ENCODE peak calls at places on chromosomes 6 and 20, in seven cellular contexts. One of them, this sample, is unnamed.

GRCh38 chr20:6466065-6466810 is 301.2 kb upstream of the BMP2 start:
- DNase-seq in kidney: no peak
- DNase-seq in CD4-positive, CD25-positive, alpha-beta regulatory T cell: no peak
- DNase-seq in endothelial cell of umbilical vein: no peak
- DNase-seq in pancreas: no peak
- DNase-seq in fibroblast of pulmonary artery: peak
- DNase-seq in endodermal cell: no peak
- DNase-seq in this sample: no peak

GRCh38 chr6:45421700-45422540 is 44.2 kb upstream of the SUPT3H start:
- DNase-seq in kidney: peak
- DNase-seq in CD4-positive, CD25-positive, alpha-beta regulatory T cell: peak
- DNase-seq in endothelial cell of umbilical vein: peak
- DNase-seq in pancreas: peak
- DNase-seq in fibroblast of pulmonary artery: peak
- DNase-seq in endodermal cell: peak
- DNase-seq in this sample: peak

GRCh38 chr6:137823826-137824501 is 43.1 kb upstream of the TNFAIP3 start:
- DNase-seq in kidney: no peak
- DNase-seq in CD4-positive, CD25-positive, alpha-beta regulatory T cell: peak
- DNase-seq in endothelial cell of umbilical vein: no peak
- DNase-seq in pancreas: no peak
- DNase-seq in fibroblast of pulmonary artery: peak
- DNase-seq in endodermal cell: peak
- DNase-seq in this sample: no peak

GRCh38 chr6:158131926-158132325 is 36.1 kb downstream of the SERAC1 start:
- DNase-seq in kidney: no peak
- DNase-seq in CD4-positive, CD25-positive, alpha-beta regulatory T cell: no peak
- DNase-seq in endothelial cell of umbilical vein: peak
- DNase-seq in pancreas: no peak
- DNase-seq in fibroblast of pulmonary artery: peak
- DNase-seq in endodermal cell: no peak
- DNase-seq in this sample: no peak

GRCh38 chr20:62503414-62504178 is 27.8 kb upstream of the GATA5 start:
- DNase-seq in kidney: no peak
- DNase-seq in CD4-positive, CD25-positive, alpha-beta regulatory T cell: no peak
- DNase-seq in endothelial cell of umbilical vein: no peak
- DNase-seq in pancreas: no peak
- DNase-seq in fibroblast of pulmonary artery: no peak
- DNase-seq in endodermal cell: no peak
- DNase-seq in this sample: no peak

GRCh38 chr20:59807909-59808728 is 125.3 kb downstream of the SYCP2 start:
- DNase-seq in kidney: peak
- DNase-seq in CD4-positive, CD25-positive, alpha-beta regulatory T cell: no peak
- DNase-seq in endothelial cell of umbilical vein: no peak
- DNase-seq in pancreas: no peak
- DNase-seq in fibroblast of pulmonary artery: no peak
- DNase-seq in endodermal cell: peak
- DNase-seq in this sample: no peak

GRCh38 chr20:33653900-33654596 is 8.1 kb upstream of the C20orf144 start:
- DNase-seq in kidney: peak
- DNase-seq in CD4-positive, CD25-positive, alpha-beta regulatory T cell: no peak
- DNase-seq in endothelial cell of umbilical vein: no peak
- DNase-seq in pancreas: peak
- DNase-seq in fibroblast of pulmonary artery: no peak
- DNase-seq in endodermal cell: peak
- DNase-seq in this sample: peak

GRCh38 chr20:64153410-64153809 is 10.8 kb upstream of the MYT1 start:
- DNase-seq in kidney: no peak
- DNase-seq in CD4-positive, CD25-positive, alpha-beta regulatory T cell: no peak
- DNase-seq in endothelial cell of umbilical vein: no peak
- DNase-seq in pancreas: no peak
- DNase-seq in fibroblast of pulmonary artery: no peak
- DNase-seq in endodermal cell: no peak
- DNase-seq in this sample: no peak

GRCh38 chr6:111210074-111210729 is 122.9 kb downstream of the SLC16A10 start:
- DNase-seq in kidney: no peak
- DNase-seq in CD4-positive, CD25-positive, alpha-beta regulatory T cell: no peak
- DNase-seq in endothelial cell of umbilical vein: peak
- DNase-seq in pancreas: no peak
- DNase-seq in fibroblast of pulmonary artery: peak
- DNase-seq in endodermal cell: peak
- DNase-seq in this sample: no peak

GRCh38 chr20:967796-968742 is 34.0 kb downstream of the RSPO4 start:
- DNase-seq in kidney: no peak
- DNase-seq in CD4-positive, CD25-positive, alpha-beta regulatory T cell: no peak
- DNase-seq in endothelial cell of umbilical vein: peak
- DNase-seq in pancreas: no peak
- DNase-seq in fibroblast of pulmonary artery: peak
- DNase-seq in endodermal cell: peak
- DNase-seq in this sample: no peak

GRCh38 chr6:129206761-129207330 is 323.9 kb downstream of the LAMA2 start:
- DNase-seq in kidney: no peak
- DNase-seq in CD4-positive, CD25-positive, alpha-beta regulatory T cell: no peak
- DNase-seq in endothelial cell of umbilical vein: no peak
- DNase-seq in pancreas: no peak
- DNase-seq in fibroblast of pulmonary artery: no peak
- DNase-seq in endodermal cell: no peak
- DNase-seq in this sample: no peak

GRCh38 chr6:137148291-137149076 is 25.0 kb downstream of the IL22RA2 start:
- DNase-seq in kidney: no peak
- DNase-seq in CD4-positive, CD25-positive, alpha-beta regulatory T cell: no peak
- DNase-seq in endothelial cell of umbilical vein: no peak
- DNase-seq in pancreas: no peak
- DNase-seq in fibroblast of pulmonary artery: peak
- DNase-seq in endodermal cell: no peak
- DNase-seq in this sample: no peak

GRCh38 chr6:11592289-11592906 is 54.8 kb downstream of the TMEM170B start:
- DNase-seq in kidney: no peak
- DNase-seq in CD4-positive, CD25-positive, alpha-beta regulatory T cell: no peak
- DNase-seq in endothelial cell of umbilical vein: no peak
- DNase-seq in pancreas: no peak
- DNase-seq in fibroblast of pulmonary artery: peak
- DNase-seq in endodermal cell: no peak
- DNase-seq in this sample: no peak

GRCh38 chr6:14622135-14622534 is 504.6 kb downstream of the CD83 start:
- DNase-seq in kidney: no peak
- DNase-seq in CD4-positive, CD25-positive, alpha-beta regulatory T cell: no peak
- DNase-seq in endothelial cell of umbilical vein: no peak
- DNase-seq in pancreas: no peak
- DNase-seq in fibroblast of pulmonary artery: no peak
- DNase-seq in endodermal cell: no peak
- DNase-seq in this sample: no peak

GRCh38 chr6:90442366-90442765 is 144.5 kb downstream of the MAP3K7 start:
- DNase-seq in kidney: no peak
- DNase-seq in CD4-positive, CD25-positive, alpha-beta regulatory T cell: no peak
- DNase-seq in endothelial cell of umbilical vein: no peak
- DNase-seq in pancreas: no peak
- DNase-seq in fibroblast of pulmonary artery: peak
- DNase-seq in endodermal cell: no peak
- DNase-seq in this sample: no peak

GRCh38 chr20:57221916-57222630 is 44.4 kb downstream of the BMP7 start:
- DNase-seq in kidney: no peak
- DNase-seq in CD4-positive, CD25-positive, alpha-beta regulatory T cell: no peak
- DNase-seq in endothelial cell of umbilical vein: no peak
- DNase-seq in pancreas: no peak
- DNase-seq in fibroblast of pulmonary artery: no peak
- DNase-seq in endodermal cell: no peak
- DNase-seq in this sample: no peak

GRCh38 chr6:132456700-132457143 is 55.4 kb upstream of the MOXD1 start:
- DNase-seq in kidney: peak
- DNase-seq in CD4-positive, CD25-positive, alpha-beta regulatory T cell: no peak
- DNase-seq in endothelial cell of umbilical vein: no peak
- DNase-seq in pancreas: no peak
- DNase-seq in fibroblast of pulmonary artery: no peak
- DNase-seq in endodermal cell: peak
- DNase-seq in this sample: no peak

GRCh38 chr6:160036331-160036695 is 67.4 kb downstream of the IGF2R start:
- DNase-seq in kidney: no peak
- DNase-seq in CD4-positive, CD25-positive, alpha-beta regulatory T cell: no peak
- DNase-seq in endothelial cell of umbilical vein: no peak
- DNase-seq in pancreas: no peak
- DNase-seq in fibroblast of pulmonary artery: no peak
- DNase-seq in endodermal cell: peak
- DNase-seq in this sample: no peak

GRCh38 chr6:36195471-36196048 is 984 bp upstream of the BRPF3 start:
- DNase-seq in kidney: no peak
- DNase-seq in CD4-positive, CD25-positive, alpha-beta regulatory T cell: no peak
- DNase-seq in endothelial cell of umbilical vein: peak
- DNase-seq in pancreas: no peak
- DNase-seq in fibroblast of pulmonary artery: no peak
- DNase-seq in endodermal cell: no peak
- DNase-seq in this sample: no peak

GRCh38 chr20:62782149-62782892 is 14.0 kb upstream of the MRGBP start:
- DNase-seq in kidney: no peak
- DNase-seq in CD4-positive, CD25-positive, alpha-beta regulatory T cell: no peak
- DNase-seq in endothelial cell of umbilical vein: no peak
- DNase-seq in pancreas: no peak
- DNase-seq in fibroblast of pulmonary artery: no peak
- DNase-seq in endodermal cell: peak
- DNase-seq in this sample: no peak

GRCh38 chr20:47113362-47114118 is 218.9 kb downstream of the EYA2 start:
- DNase-seq in kidney: no peak
- DNase-seq in CD4-positive, CD25-positive, alpha-beta regulatory T cell: no peak
- DNase-seq in endothelial cell of umbilical vein: no peak
- DNase-seq in pancreas: no peak
- DNase-seq in fibroblast of pulmonary artery: no peak
- DNase-seq in endodermal cell: no peak
- DNase-seq in this sample: no peak

GRCh38 chr6:105069821-105070445 is 109.9 kb downstream of the POPDC3 start:
- DNase-seq in kidney: no peak
- DNase-seq in CD4-positive, CD25-positive, alpha-beta regulatory T cell: no peak
- DNase-seq in endothelial cell of umbilical vein: no peak
- DNase-seq in pancreas: no peak
- DNase-seq in fibroblast of pulmonary artery: no peak
- DNase-seq in endodermal cell: no peak
- DNase-seq in this sample: no peak

GRCh38 chr6:3506751-3507388 is 50.0 kb upstream of the SLC22A23 start:
- DNase-seq in kidney: no peak
- DNase-seq in CD4-positive, CD25-positive, alpha-beta regulatory T cell: no peak
- DNase-seq in endothelial cell of umbilical vein: no peak
- DNase-seq in pancreas: no peak
- DNase-seq in fibroblast of pulmonary artery: no peak
- DNase-seq in endodermal cell: no peak
- DNase-seq in this sample: no peak

GRCh38 chr6:3509326-3509725 is 52.5 kb upstream of the SLC22A23 start:
- DNase-seq in kidney: no peak
- DNase-seq in CD4-positive, CD25-positive, alpha-beta regulatory T cell: no peak
- DNase-seq in endothelial cell of umbilical vein: no peak
- DNase-seq in pancreas: no peak
- DNase-seq in fibroblast of pulmonary artery: no peak
- DNase-seq in endodermal cell: no peak
- DNase-seq in this sample: no peak

GRCh38 chr6:3504938-3505735 is 48.3 kb upstream of the SLC22A23 start:
- DNase-seq in kidney: no peak
- DNase-seq in CD4-positive, CD25-positive, alpha-beta regulatory T cell: no peak
- DNase-seq in endothelial cell of umbilical vein: no peak
- DNase-seq in pancreas: no peak
- DNase-seq in fibroblast of pulmonary artery: no peak
- DNase-seq in endodermal cell: no peak
- DNase-seq in this sample: no peak

GRCh38 chr6:3504354-3504753 is 47.5 kb upstream of the SLC22A23 start:
- DNase-seq in kidney: no peak
- DNase-seq in CD4-positive, CD25-positive, alpha-beta regulatory T cell: no peak
- DNase-seq in endothelial cell of umbilical vein: no peak
- DNase-seq in pancreas: no peak
- DNase-seq in fibroblast of pulmonary artery: no peak
- DNase-seq in endodermal cell: no peak
- DNase-seq in this sample: no peak

GRCh38 chr6:3506195-3506594 is 49.3 kb upstream of the SLC22A23 start:
- DNase-seq in kidney: no peak
- DNase-seq in CD4-positive, CD25-positive, alpha-beta regulatory T cell: no peak
- DNase-seq in endothelial cell of umbilical vein: no peak
- DNase-seq in pancreas: no peak
- DNase-seq in fibroblast of pulmonary artery: no peak
- DNase-seq in endodermal cell: no peak
- DNase-seq in this sample: no peak
- H3K4me3 ChIP-seq in kidney: no peak
- H3K4me3 ChIP-seq in CD4-positive, CD25-positive, alpha-beta regulatory T cell: no peak
- H3K4me3 ChIP-seq in endothelial cell of umbilical vein: no peak
- H3K4me3 ChIP-seq in pancreas: no peak
- H3K4me3 ChIP-seq in fibroblast of pulmonary artery: no peak
- H3K4me3 ChIP-seq in endodermal cell: no peak
- H3K4me3 ChIP-seq in this sample: no peak

DNA sequence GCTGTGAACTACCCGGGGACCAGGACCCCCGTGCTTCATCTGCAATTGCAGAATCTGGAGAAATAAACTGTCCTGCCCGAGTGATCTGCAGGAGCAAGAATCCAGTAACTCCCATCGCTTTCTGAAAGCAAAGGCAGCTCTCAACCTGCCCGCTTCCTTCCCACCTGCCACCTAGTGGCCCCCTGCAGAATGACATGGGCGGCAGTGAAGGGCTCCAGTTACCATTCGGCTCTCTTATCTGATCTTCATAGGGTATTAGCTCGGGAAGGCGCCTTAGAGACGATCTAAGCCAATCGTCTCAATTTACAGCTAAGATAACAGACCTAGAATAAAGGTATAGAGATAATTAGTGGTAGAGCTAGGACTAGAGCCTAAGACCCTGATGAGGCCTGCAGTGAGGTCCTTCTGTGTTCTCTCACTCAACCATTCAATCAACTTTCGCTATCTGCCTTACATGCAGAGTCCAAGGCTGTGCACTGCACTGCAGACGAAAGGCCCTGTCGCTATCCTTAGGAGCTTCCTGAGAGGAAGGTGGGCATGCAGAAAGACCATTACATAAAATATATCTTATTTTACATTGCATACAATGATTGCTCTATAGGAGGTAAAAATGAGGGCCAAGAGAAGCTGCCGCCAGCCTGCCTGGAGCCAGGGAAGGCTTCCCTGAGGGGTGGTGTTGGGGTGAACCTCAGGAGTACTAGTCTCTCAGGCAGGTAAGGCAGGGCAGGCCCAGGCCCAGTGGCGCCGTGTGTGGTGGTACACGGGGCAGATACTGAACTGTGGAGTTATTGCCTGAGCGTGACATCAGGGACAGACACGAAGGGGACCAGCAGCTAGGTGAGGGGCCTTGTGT is 7.1 kb upstream of the PSMG4 start:
- DNase-seq in kidney: peak
- DNase-seq in CD4-positive, CD25-positive, alpha-beta regulatory T cell: peak
- DNase-seq in endothelial cell of umbilical vein: peak
- DNase-seq in pancreas: peak
- DNase-seq in fibroblast of pulmonary artery: peak
- DNase-seq in endodermal cell: peak
- DNase-seq in this sample: peak
- H3K4me3 ChIP-seq in kidney: peak
- H3K4me3 ChIP-seq in CD4-positive, CD25-positive, alpha-beta regulatory T cell: no peak
- H3K4me3 ChIP-seq in endothelial cell of umbilical vein: no peak
- H3K4me3 ChIP-seq in pancreas: no peak
- H3K4me3 ChIP-seq in fibroblast of pulmonary artery: no peak
- H3K4me3 ChIP-seq in endodermal cell: no peak
- H3K4me3 ChIP-seq in this sample: no peak

GRCh38 chr20:9978395-9979004 is 56.3 kb upstream of the ANKEF1 start:
- DNase-seq in kidney: no peak
- DNase-seq in CD4-positive, CD25-positive, alpha-beta regulatory T cell: peak
- DNase-seq in endothelial cell of umbilical vein: peak
- DNase-seq in pancreas: peak
- DNase-seq in fibroblast of pulmonary artery: peak
- DNase-seq in endodermal cell: peak
- DNase-seq in this sample: peak
- H3K4me3 ChIP-seq in kidney: no peak
- H3K4me3 ChIP-seq in CD4-positive, CD25-positive, alpha-beta regulatory T cell: no peak
- H3K4me3 ChIP-seq in endothelial cell of umbilical vein: no peak
- H3K4me3 ChIP-seq in pancreas: no peak
- H3K4me3 ChIP-seq in fibroblast of pulmonary artery: no peak
- H3K4me3 ChIP-seq in endodermal cell: no peak
- H3K4me3 ChIP-seq in this sample: no peak

GRCh38 chr20:54366669-54367068 is 108.7 kb upstream of the DOK5 start:
- DNase-seq in kidney: no peak
- DNase-seq in CD4-positive, CD25-positive, alpha-beta regulatory T cell: no peak
- DNase-seq in endothelial cell of umbilical vein: no peak
- DNase-seq in pancreas: no peak
- DNase-seq in fibroblast of pulmonary artery: no peak
- DNase-seq in endodermal cell: no peak
- DNase-seq in this sample: no peak
- H3K4me3 ChIP-seq in kidney: no peak
- H3K4me3 ChIP-seq in CD4-positive, CD25-positive, alpha-beta regulatory T cell: no peak
- H3K4me3 ChIP-seq in endothelial cell of umbilical vein: no peak
- H3K4me3 ChIP-seq in pancreas: no peak
- H3K4me3 ChIP-seq in fibroblast of pulmonary artery: no peak
- H3K4me3 ChIP-seq in endodermal cell: no peak
- H3K4me3 ChIP-seq in this sample: no peak